ENCODE peak calls at places on chromosomes 7 and 10, in five cellular contexts. H is CD8-positive, alpha-beta T cell; S is adrenal gland; E is cardiac muscle cell; P is A549. W is an unnamed sample.

GRCh38 chr7:76428868-76429805 is 4.4 kb downstream of the ZP3 start:
- DNase-seq in S (no peak), H (no peak), P (no peak), E (no peak), W (peak; percentile 53)

GRCh38 chr7:31107106-31108090 is 55.3 kb downstream of the ADCYAP1R1 start:
- DNase-seq in H (no peak), P (no peak), E (no peak), S (no peak), W (no peak)

GRCh38 chr7:37930226-37930948 is 9.9 kb downstream of the EPDR1 start:
- DNase-seq in E (no peak), H (no peak), S (no peak), P (no peak), W (no peak)

GRCh38 chr10:45282061-45282460 is 33.3 kb downstream of the OR13A1 start:
- DNase-seq in E (no peak), H (no peak), S (no peak), P (no peak), W (no peak)

GRCh38 chr7:76310102-76310957 is 7.9 kb downstream of the HSPB1 start:
- DNase-seq in H (no peak), E (no peak), P (no peak), S (peak; percentile 84), W (no peak)

GRCh38 chr7:151351027-151351426 is 9.4 kb downstream of the NUB1 start:
- DNase-seq in H (no peak), E (peak; percentile 35), P (peak; percentile 35), S (no peak), W (peak; percentile 39)

GRCh38 chr7:97215556-97215955 is 98.1 kb downstream of the SDHAF3 start:
- DNase-seq in P (no peak), H (no peak), E (peak; percentile 4), S (no peak), W (peak; percentile 56)

GRCh38 chr10:68175954-68176353 is 56.0 kb downstream of the ATOH7 start:
- DNase-seq in P (no peak), S (no peak), H (no peak), E (no peak), W (no peak)

GRCh38 chr10:132580157-132580556 is 42.6 kb downstream of the INPP5A start:
- DNase-seq in P (no peak), H (no peak), E (no peak), S (no peak), W (no peak)

GRCh38 chr10:98920807-98921206 is 314.8 kb downstream of the HPSE2 start:
- DNase-seq in P (no peak), H (no peak), S (no peak), E (no peak), W (no peak)

GRCh38 chr7:109387530-109387929 is 817.9 kb downstream of the DNAJB9 start:
- DNase-seq in P (no peak), S (no peak), E (no peak), H (no peak), W (no peak)

GRCh38 chr10:599767-600166 is 89.7 kb downstream of the DIP2C start:
- DNase-seq in H (no peak), E (no peak), S (no peak), P (no peak), W (no peak)
- H3K27ac ChIP-seq in H (no peak overlapping the region), E (no peak overlapping the region), S (no peak overlapping the region), P (no peak overlapping the region), W (no peak overlapping the region)

GRCh38 chr7:140060243-140060630 is 2.5 kb downstream of the PARP12 start:
- DNase-seq in S (no peak), H (no peak), P (no peak), E (no peak), W (no peak)

GRCh38 chr7:140062118-140062527 is 628 bp downstream of the PARP12 start:
- DNase-seq in H (peak; percentile 44), E (no peak), S (peak; percentile 30), P (no peak), W (no peak)

GRCh38 chr7:140061607-140061930 is 1.2 kb downstream of the PARP12 start:
- DNase-seq in E (no peak), S (no peak), H (no peak), P (no peak), W (no peak)

GRCh38 chr7:140059288-140060242 is 3.2 kb downstream of the PARP12 start:
- DNase-seq in H (peak; percentile 16), S (peak; percentile 96), P (peak; percentile 60), E (no peak), W (no peak)

GRCh38 chr7:140060788-140061606 is 1.8 kb downstream of the PARP12 start:
- DNase-seq in H (no peak), E (no peak), S (peak; percentile 71), P (no peak), W (no peak)
- TF ChIP-seq CTCF in H (no peak), E (no peak), S (no peak), P (no peak), W (no peak)

GRCh38 chr7:100077205-100077604 is 4.3 kb downstream of the ZNF3 start:
- DNase-seq in P (no peak), S (no peak), E (no peak), H (no peak), W (no peak)
- H3K9me3 ChIP-seq in P (peaks cover 65% of the 10 kb centered on the region), S (peaks cover 3% of the 10 kb centered on the region), E (no peaks in the 10 kb centered on the region), H (peaks cover 4% of the 10 kb centered on the region), W (peaks cover 13% of the 10 kb centered on the region)

GRCh38 chr7:101817031-101817929 is at the start of gene CUX1:
- DNase-seq in E (peak; percentile 52), H (peak; percentile 3), P (peak; percentile 63), S (no peak), W (no peak)

GRCh38 chr7:101814996-101815825 is 2.2 kb upstream of the CUX1 start:
- DNase-seq in H (peak; percentile 60), S (peak; percentile 35), E (peak; percentile 76), P (peak; percentile 69), W (peak; percentile 68)

GRCh38 chr7:101814081-101814995 is 3.1 kb upstream of the CUX1 start:
- DNase-seq in H (peak; percentile 37), S (peak; percentile 50), P (peak; percentile 71), E (peak; percentile 86), W (peak; percentile 71)

GRCh38 chr7:101816499-101817030 is 861 bp upstream of the CUX1 start:
- DNase-seq in P (no peak), E (peak; percentile 83), H (no peak), S (peak; percentile 39), W (peak; percentile 54)

GRCh38 chr7:101815826-101816488 is 1.5 kb upstream of the CUX1 start:
- DNase-seq in H (peak; percentile 59), E (peak; percentile 92), S (peak; percentile 66), P (peak; percentile 72), W (peak; percentile 78)
- H3K27ac ChIP-seq in H (no peak overlapping the region), E (peak overlapping the region; percentile 69), S (peak overlapping the region; percentile 59), P (peak overlapping the region; percentile 100), W (peak overlapping the region; percentile 83)

GRCh38 chr10:43221419-43222293 is 45.2 kb downstream of the RASGEF1A start:
- DNase-seq in S (peak; percentile 10), H (no peak), E (peak; percentile 46), P (peak; percentile 21), W (peak; percentile 53)
- TF ChIP-seq CTCF in S (no peak), H (no peak), E (peak; percentile 15), P (no peak), W (peak; percentile 70)

GRCh38 chr10:83572036-83572435 is 567.3 kb upstream of the GHITM start:
- DNase-seq in P (no peak), S (no peak), E (no peak), H (no peak), W (no peak)
- H3K9me3 ChIP-seq in P (peaks cover 3% of the 10 kb centered on the region), S (no peaks in the 10 kb centered on the region), E (no peaks in the 10 kb centered on the region), H (no peaks in the 10 kb centered on the region), W (no peaks in the 10 kb centered on the region)

GRCh38 chr7:92634924-92635519 is 44.8 kb upstream of the FAM133B start:
- DNase-seq in S (no peak), H (no peak), E (no peak), P (no peak), W (peak; percentile 47)

GRCh38 chr7:92633211-92633906 is 43.2 kb upstream of the FAM133B start:
- DNase-seq in E (no peak), H (peak; percentile 16), S (peak; percentile 69), P (peak; percentile 30), W (no peak)

GRCh38 chr7:92632791-92633190 is 42.6 kb upstream of the FAM133B start:
- DNase-seq in S (no peak), P (no peak), E (no peak), H (no peak), W (no peak)

GRCh38 chr7:92635538-92635937 is 45.3 kb upstream of the FAM133B start:
- DNase-seq in H (no peak), P (no peak), S (no peak), E (no peak), W (no peak)

DNA sequence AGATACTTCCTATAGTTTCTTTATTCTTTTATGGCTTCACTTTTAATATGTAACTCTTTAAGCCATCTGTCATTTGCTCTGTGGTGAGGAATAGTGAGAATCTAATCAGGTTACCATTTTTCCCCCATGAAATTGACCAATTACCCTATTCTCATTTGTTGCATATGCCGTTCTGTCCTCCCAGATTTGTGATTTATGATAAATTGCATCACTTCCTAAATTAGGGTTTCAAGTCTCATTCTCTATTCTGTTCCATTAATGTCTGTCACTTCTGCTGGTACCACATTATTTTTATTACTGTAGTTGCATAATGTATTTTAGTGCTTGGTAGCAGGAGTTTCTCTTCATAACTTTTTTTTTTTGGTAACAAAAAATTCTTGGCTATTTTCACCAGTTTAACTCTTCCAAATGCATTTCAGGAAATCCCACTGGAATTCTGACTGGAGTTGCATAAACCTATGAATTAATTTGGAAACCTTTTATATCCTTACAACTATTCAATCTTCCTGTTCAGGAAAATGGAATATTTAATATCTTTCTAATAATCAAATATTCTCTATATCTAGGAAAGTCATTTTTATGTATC is 44.0 kb upstream of the FAM133B start:
- DNase-seq in S (no peak), E (no peak), P (no peak), H (no peak), W (no peak)
- H3K27ac ChIP-seq in S (peak overlapping the region; percentile 51), E (no peak overlapping the region), P (peak overlapping the region; percentile 80), H (no peak overlapping the region), W (no peak overlapping the region)

W was measured in WERI-Rb-1.